ENCODE peak calls at places on chromosomes 5 and 9, in five cellular contexts. One of them, this sample, is unnamed.

GRCh38 chr9:90024823-90025222 is 420.0 kb downstream of the GADD45G start:
- DNase-seq in CD8-positive, alpha-beta T cell: no peak
- DNase-seq in prostate gland: no peak
- DNase-seq in mammary epithelial cell: no peak
- DNase-seq in GM23248: no peak
- DNase-seq in this sample: no peak

GRCh38 chr9:116460026-116460425 is 227.1 kb upstream of the TRIM32 start:
- DNase-seq in CD8-positive, alpha-beta T cell: no peak
- DNase-seq in prostate gland: no peak
- DNase-seq in mammary epithelial cell: no peak
- DNase-seq in GM23248: no peak
- DNase-seq in this sample: no peak

GRCh38 chr9:133761641-133762248 is 23.6 kb upstream of the SARDH start:
- DNase-seq in CD8-positive, alpha-beta T cell: no peak
- DNase-seq in prostate gland: no peak
- DNase-seq in mammary epithelial cell: no peak
- DNase-seq in GM23248: no peak
- DNase-seq in this sample: no peak

GRCh38 chr5:180395540-180396274 is 42.6 kb upstream of the GFPT2 start:
- DNase-seq in CD8-positive, alpha-beta T cell: no peak
- DNase-seq in prostate gland: no peak
- DNase-seq in mammary epithelial cell: no peak
- DNase-seq in GM23248: peak
- DNase-seq in this sample: no peak

GRCh38 chr9:127178646-127179632 is 56.5 kb upstream of the ANGPTL2 start:
- DNase-seq in CD8-positive, alpha-beta T cell: no peak
- DNase-seq in prostate gland: peak
- DNase-seq in mammary epithelial cell: no peak
- DNase-seq in GM23248: no peak
- DNase-seq in this sample: no peak

GRCh38 chr9:120937127-120937526 is 10.5 kb upstream of the TRAF1 start:
- DNase-seq in CD8-positive, alpha-beta T cell: no peak
- DNase-seq in prostate gland: no peak
- DNase-seq in mammary epithelial cell: no peak
- DNase-seq in GM23248: no peak
- DNase-seq in this sample: no peak

GRCh38 chr5:170319281-170319680 is 21.7 kb upstream of the LCP2 start:
- DNase-seq in CD8-positive, alpha-beta T cell: no peak
- DNase-seq in prostate gland: no peak
- DNase-seq in mammary epithelial cell: no peak
- DNase-seq in GM23248: no peak
- DNase-seq in this sample: no peak

GRCh38 chr5:67245259-67245846 is 48.8 kb upstream of the CD180 start:
- DNase-seq in CD8-positive, alpha-beta T cell: no peak
- DNase-seq in prostate gland: no peak
- DNase-seq in mammary epithelial cell: no peak
- DNase-seq in GM23248: no peak
- DNase-seq in this sample: no peak

GRCh38 chr9:136720251-136720886 is 8.0 kb downstream of the DIPK1B start:
- DNase-seq in CD8-positive, alpha-beta T cell: no peak
- DNase-seq in prostate gland: no peak
- DNase-seq in mammary epithelial cell: no peak
- DNase-seq in GM23248: peak
- DNase-seq in this sample: no peak

GRCh38 chr5:60274704-60275103 is 381.2 kb upstream of the PDE4D start:
- DNase-seq in CD8-positive, alpha-beta T cell: no peak
- DNase-seq in prostate gland: no peak
- DNase-seq in mammary epithelial cell: no peak
- DNase-seq in GM23248: no peak
- DNase-seq in this sample: no peak

GRCh38 chr5:127386557-127386956 is 96.0 kb downstream of the MEGF10 start:
- DNase-seq in CD8-positive, alpha-beta T cell: no peak
- DNase-seq in prostate gland: no peak
- DNase-seq in mammary epithelial cell: peak
- DNase-seq in GM23248: peak
- DNase-seq in this sample: no peak

GRCh38 chr5:115873392-115873791 is 31.7 kb downstream of the AP3S1 start:
- DNase-seq in CD8-positive, alpha-beta T cell: no peak
- DNase-seq in prostate gland: no peak
- DNase-seq in mammary epithelial cell: peak
- DNase-seq in GM23248: peak
- DNase-seq in this sample: no peak

GRCh38 chr5:14146725-14147124 is 3.6 kb downstream of the TRIO start:
- DNase-seq in CD8-positive, alpha-beta T cell: no peak
- DNase-seq in prostate gland: no peak
- DNase-seq in mammary epithelial cell: no peak
- DNase-seq in GM23248: peak
- DNase-seq in this sample: no peak

GRCh38 chr5:102625446-102625845 is 126.6 kb upstream of the SLCO6A1 start:
- DNase-seq in CD8-positive, alpha-beta T cell: no peak
- DNase-seq in prostate gland: no peak
- DNase-seq in mammary epithelial cell: no peak
- DNase-seq in GM23248: no peak
- DNase-seq in this sample: no peak

GRCh38 chr5:5335708-5336211 is 86.7 kb upstream of the ICE1 start:
- DNase-seq in CD8-positive, alpha-beta T cell: no peak
- DNase-seq in prostate gland: no peak
- DNase-seq in mammary epithelial cell: peak
- DNase-seq in GM23248: peak
- DNase-seq in this sample: no peak

GRCh38 chr5:72138943-72139467 is 31.7 kb downstream of the MAP1B start:
- DNase-seq in CD8-positive, alpha-beta T cell: no peak
- DNase-seq in prostate gland: no peak
- DNase-seq in mammary epithelial cell: peak
- DNase-seq in GM23248: peak
- DNase-seq in this sample: peak

GRCh38 chr9:112327718-112328450 is 5.5 kb downstream of the PTBP3 start:
- DNase-seq in CD8-positive, alpha-beta T cell: no peak
- DNase-seq in prostate gland: no peak
- DNase-seq in mammary epithelial cell: peak
- DNase-seq in GM23248: peak
- DNase-seq in this sample: no peak

GRCh38 chr9:112325600-112325999 is 7.8 kb downstream of the PTBP3 start:
- DNase-seq in CD8-positive, alpha-beta T cell: no peak
- DNase-seq in prostate gland: peak
- DNase-seq in mammary epithelial cell: no peak
- DNase-seq in GM23248: no peak
- DNase-seq in this sample: no peak

GRCh38 chr9:112331676-112331955 is 1.8 kb downstream of the PTBP3 start:
- DNase-seq in CD8-positive, alpha-beta T cell: no peak
- DNase-seq in prostate gland: no peak
- DNase-seq in mammary epithelial cell: no peak
- DNase-seq in GM23248: no peak
- DNase-seq in this sample: no peak

GRCh38 chr9:112326194-112326593 is 7.2 kb downstream of the PTBP3 start:
- DNase-seq in CD8-positive, alpha-beta T cell: no peak
- DNase-seq in prostate gland: no peak
- DNase-seq in mammary epithelial cell: no peak
- DNase-seq in GM23248: no peak
- DNase-seq in this sample: no peak

DNA sequence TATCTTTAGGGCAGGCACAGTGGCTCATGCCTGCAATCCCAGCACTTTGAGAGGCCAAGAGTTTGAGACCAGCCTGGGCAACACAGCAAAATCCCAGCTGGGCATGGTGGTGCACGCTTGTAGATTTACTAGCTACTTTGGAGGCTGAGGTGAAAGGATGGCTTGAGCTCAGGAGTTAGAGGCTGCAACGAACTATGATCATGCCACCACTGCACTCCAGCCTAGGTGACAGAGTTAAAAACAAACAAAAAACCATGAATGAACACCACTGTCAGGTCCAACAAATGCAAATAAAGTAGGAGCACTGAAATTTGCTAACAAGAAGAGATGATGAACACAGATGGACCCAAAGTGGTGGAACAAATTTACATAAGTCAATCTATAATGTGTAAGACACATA is 4.9 kb downstream of the PTBP3 start:
- DNase-seq in CD8-positive, alpha-beta T cell: no peak
- DNase-seq in prostate gland: no peak
- DNase-seq in mammary epithelial cell: no peak
- DNase-seq in GM23248: no peak
- DNase-seq in this sample: no peak
- H3K4me3 ChIP-seq in CD8-positive, alpha-beta T cell: no peak
- H3K4me3 ChIP-seq in prostate gland: no peak
- H3K4me3 ChIP-seq in mammary epithelial cell: no peak
- H3K4me3 ChIP-seq in GM23248: no peak
- H3K4me3 ChIP-seq in this sample: no peak

GRCh38 chr5:140966293-140967225 is at the start of gene PCDHAC2:
- DNase-seq in CD8-positive, alpha-beta T cell: no peak
- DNase-seq in prostate gland: no peak
- DNase-seq in mammary epithelial cell: peak
- DNase-seq in GM23248: peak
- DNase-seq in this sample: no peak

GRCh38 chr5:140964356-140964755 is 1.9 kb upstream of the PCDHAC2 start:
- DNase-seq in CD8-positive, alpha-beta T cell: no peak
- DNase-seq in prostate gland: no peak
- DNase-seq in mammary epithelial cell: no peak
- DNase-seq in GM23248: no peak
- DNase-seq in this sample: no peak

GRCh38 chr5:140962190-140962589 is 4.1 kb upstream of the PCDHAC2 start:
- DNase-seq in CD8-positive, alpha-beta T cell: no peak
- DNase-seq in prostate gland: no peak
- DNase-seq in mammary epithelial cell: no peak
- DNase-seq in GM23248: no peak
- DNase-seq in this sample: no peak

GRCh38 chr5:140967226-140967893 is 1.1 kb downstream of the PCDHAC2 start:
- DNase-seq in CD8-positive, alpha-beta T cell: no peak
- DNase-seq in prostate gland: no peak
- DNase-seq in mammary epithelial cell: no peak
- DNase-seq in GM23248: no peak
- DNase-seq in this sample: no peak

DNA sequence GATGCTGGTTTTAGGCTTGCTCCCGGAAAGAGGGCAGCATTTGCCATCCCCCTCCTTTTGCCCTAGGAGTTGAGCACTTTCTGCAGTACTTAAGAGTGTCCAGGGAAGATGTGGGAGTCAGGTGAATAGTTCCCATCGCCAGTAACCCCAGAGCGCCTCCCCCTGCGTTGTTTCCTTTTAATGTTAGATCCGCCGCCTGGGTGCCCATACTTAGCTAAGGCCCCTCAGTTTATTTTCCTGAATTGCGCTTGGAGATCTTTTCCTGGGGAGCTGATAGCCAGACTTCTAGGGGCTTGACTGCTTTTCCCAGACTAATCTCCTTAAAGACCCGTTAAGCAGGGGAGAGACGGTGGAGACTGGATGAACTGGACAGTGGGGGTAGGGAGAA is 377 bp upstream of the PCDHAC2 start:
- DNase-seq in CD8-positive, alpha-beta T cell: no peak
- DNase-seq in prostate gland: no peak
- DNase-seq in mammary epithelial cell: no peak
- DNase-seq in GM23248: no peak
- DNase-seq in this sample: no peak
- H3K4me3 ChIP-seq in CD8-positive, alpha-beta T cell: no peak
- H3K4me3 ChIP-seq in prostate gland: peak
- H3K4me3 ChIP-seq in mammary epithelial cell: peak
- H3K4me3 ChIP-seq in GM23248: peak
- H3K4me3 ChIP-seq in this sample: no peak

DNA sequence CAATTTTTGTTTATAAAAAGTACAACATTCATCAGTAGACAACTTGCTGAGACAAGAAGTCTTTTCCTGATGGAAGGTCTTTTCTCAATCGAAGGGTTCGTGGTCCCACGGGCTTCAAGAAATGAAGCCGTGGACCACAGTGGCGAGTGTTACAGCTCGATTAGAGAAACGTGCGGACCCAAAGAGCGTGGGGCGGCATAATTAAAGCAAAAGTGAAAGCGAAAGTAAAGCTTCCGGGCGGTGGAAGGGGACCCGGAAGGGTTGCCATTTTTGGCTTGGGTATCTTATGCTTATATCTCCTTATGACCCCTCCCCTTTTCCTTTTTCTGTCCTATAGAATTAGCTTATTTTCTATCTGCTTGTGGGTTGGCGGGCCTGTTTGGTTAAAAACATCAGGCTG is 2309.4 kb upstream of the ACO1 start:
- DNase-seq in CD8-positive, alpha-beta T cell: no peak
- DNase-seq in prostate gland: no peak
- DNase-seq in mammary epithelial cell: no peak
- DNase-seq in GM23248: no peak
- DNase-seq in this sample: no peak
- H3K4me3 ChIP-seq in CD8-positive, alpha-beta T cell: no peak
- H3K4me3 ChIP-seq in prostate gland: no peak
- H3K4me3 ChIP-seq in mammary epithelial cell: no peak
- H3K4me3 ChIP-seq in GM23248: no peak
- H3K4me3 ChIP-seq in this sample: no peak

GRCh38 chr5:178116406-178116885 is 3.1 kb downstream of the N4BP3 start:
- DNase-seq in CD8-positive, alpha-beta T cell: peak
- DNase-seq in prostate gland: no peak
- DNase-seq in mammary epithelial cell: no peak
- DNase-seq in GM23248: no peak
- DNase-seq in this sample: peak
- H3K4me3 ChIP-seq in CD8-positive, alpha-beta T cell: peak
- H3K4me3 ChIP-seq in prostate gland: no peak
- H3K4me3 ChIP-seq in mammary epithelial cell: no peak
- H3K4me3 ChIP-seq in GM23248: no peak
- H3K4me3 ChIP-seq in this sample: peak

DNA sequence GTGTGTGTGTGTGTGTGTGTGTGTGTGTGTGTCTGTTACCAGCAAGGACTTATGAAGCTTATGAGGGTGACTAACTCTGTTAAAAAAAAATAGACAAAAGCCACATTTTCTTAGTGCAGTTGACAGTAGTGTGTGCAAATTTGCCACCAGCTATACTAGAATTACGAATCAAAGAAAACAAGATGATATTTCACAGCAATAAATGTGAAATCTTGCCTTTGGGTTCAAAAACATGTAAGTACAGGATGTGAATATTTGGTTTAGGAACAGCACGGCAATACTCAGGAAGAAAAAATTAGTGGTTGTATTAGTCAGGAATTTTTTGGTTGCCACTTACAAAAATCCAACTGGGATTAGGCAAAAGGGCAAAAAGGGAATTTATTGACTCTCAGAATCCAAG is 117.4 kb downstream of the NPR3 start:
- DNase-seq in CD8-positive, alpha-beta T cell: no peak
- DNase-seq in prostate gland: no peak
- DNase-seq in mammary epithelial cell: peak
- DNase-seq in GM23248: peak
- DNase-seq in this sample: no peak
- H3K4me3 ChIP-seq in CD8-positive, alpha-beta T cell: no peak
- H3K4me3 ChIP-seq in prostate gland: no peak
- H3K4me3 ChIP-seq in mammary epithelial cell: no peak
- H3K4me3 ChIP-seq in GM23248: no peak
- H3K4me3 ChIP-seq in this sample: no peak

GRCh38 chr5:95669540-95669939 is 13.3 kb downstream of the SPATA9 start:
- DNase-seq in CD8-positive, alpha-beta T cell: no peak
- DNase-seq in prostate gland: peak
- DNase-seq in mammary epithelial cell: no peak
- DNase-seq in GM23248: peak
- DNase-seq in this sample: no peak
- H3K4me3 ChIP-seq in CD8-positive, alpha-beta T cell: no peak
- H3K4me3 ChIP-seq in prostate gland: no peak
- H3K4me3 ChIP-seq in mammary epithelial cell: no peak
- H3K4me3 ChIP-seq in GM23248: no peak
- H3K4me3 ChIP-seq in this sample: no peak